ENCODE peak calls at places on chromosomes 11 and 22, in ten cellular contexts. U is pancreas; E is CD4-positive, CD25-positive, alpha-beta regulatory T cell; P is heart left ventricle; M is A549; N is cardiac muscle cell; F is colonic mucosa; D is H9; Y is foreskin keratinocyte; Q is esophagus squamous epithelium. O is an unnamed sample.

GRCh38 chr11:128757886-128758612 is 64.2 kb downstream of the FLI1 start:
- DNase-seq in U (no peak), E (no peak), P (no peak), N (no peak), D (no peak), Y (no peak), F (no peak), Q (no peak), M (no peak), O (no peak)

GRCh38 chr11:94746721-94747120 is 21.4 kb upstream of the AMOTL1 start:
- DNase-seq in Y (peak), N (no peak), E (no peak), U (no peak), P (no peak), D (no peak), M (peak), Q (no peak), F (no peak), O (no peak)

GRCh38 chr22:25062378-25063095 is 110.0 kb downstream of the KIAA1671 start:
- DNase-seq in Y (no peak), D (no peak), M (no peak), N (no peak), F (no peak), U (peak), Q (no peak), P (no peak), E (peak), O (no peak)

GRCh38 chr22:31075961-31076360 is 5.2 kb upstream of the SMTN start:
- DNase-seq in N (peak), U (peak), D (no peak), Q (no peak), P (peak), M (no peak), F (peak), E (no peak), Y (no peak), O (no peak)

GRCh38 chr11:95704865-95705264 is 84.7 kb downstream of the FAM76B start:
- DNase-seq in P (no peak), Q (no peak), Y (no peak), D (no peak), F (no peak), E (no peak), U (no peak), N (no peak), M (no peak), O (no peak)

GRCh38 chr11:118530180-118530682 is 761 bp upstream of the TMEM25 start:
- DNase-seq in P (no peak), E (peak), Y (peak), D (no peak), U (no peak), M (no peak), Q (no peak), F (peak), N (no peak), O (no peak)

GRCh38 chr11:45362636-45363035 is 76.5 kb upstream of the SYT13 start:
- DNase-seq in M (no peak), Y (no peak), Q (no peak), D (no peak), F (no peak), E (no peak), N (no peak), U (no peak), P (no peak), O (no peak)

GRCh38 chr11:23679981-23680380 is 816.9 kb upstream of the LUZP2 start:
- DNase-seq in P (no peak), E (no peak), F (no peak), D (no peak), M (no peak), Y (no peak), U (no peak), N (no peak), Q (no peak), O (no peak)

GRCh38 chr22:38201371-38201717 is 450 bp upstream of the MAFF start:
- DNase-seq in P (no peak), F (no peak), U (no peak), M (no peak), N (no peak), Y (no peak), E (no peak), Q (no peak), D (no peak), O (no peak)

GRCh38 chr11:40094954-40095353 is 1364.5 kb downstream of the LRRC4C start:
- DNase-seq in N (no peak), Q (no peak), F (no peak), M (no peak), P (no peak), D (no peak), Y (no peak), E (no peak), U (no peak), O (no peak)

GRCh38 chr11:3177931-3178330 is 12.8 kb upstream of the OSBPL5 start:
- DNase-seq in Y (no peak), F (no peak), D (no peak), U (no peak), E (no peak), M (no peak), Q (no peak), P (no peak), N (no peak), O (peak)

GRCh38 chr11:69456712-69457111 is 24.8 kb upstream of the LINC01488 start:
- DNase-seq in F (no peak), M (no peak), Y (no peak), P (no peak), Q (no peak), E (no peak), D (no peak), N (no peak), U (no peak), O (no peak)

GRCh38 chr11:88231894-88232482 is 56.7 kb upstream of the RAB38 start:
- DNase-seq in Q (no peak), F (no peak), U (no peak), M (peak), P (no peak), N (peak), Y (peak), D (no peak), E (peak), O (peak)

GRCh38 chr11:45847908-45848316 is 637 bp downstream of the CRY2 start:
- DNase-seq in D (peak), N (peak), Q (no peak), U (no peak), P (peak), M (peak), Y (peak), E (peak), F (peak), O (peak)

GRCh38 chr11:78576549-78577097 is 2.0 kb upstream of the NARS2 start:
- DNase-seq in D (no peak), N (no peak), Y (no peak), E (no peak), P (no peak), F (no peak), M (no peak), Q (no peak), U (no peak), O (no peak)

GRCh38 chr11:71170619-71171018 is 81.8 kb downstream of the SHANK2 start:
- DNase-seq in U (no peak), N (no peak), P (no peak), F (no peak), Q (no peak), D (no peak), M (no peak), E (no peak), Y (no peak), O (no peak)

GRCh38 chr22:38406617-38407016 is 48.4 kb downstream of the KCNJ4 start:
- DNase-seq in U (no peak), N (peak), M (no peak), Y (no peak), D (no peak), F (no peak), P (no peak), Q (no peak), E (no peak), O (no peak)

GRCh38 chr11:45578286-45578685 is 87.1 kb downstream of the CHST1 start:
- DNase-seq in F (no peak), U (no peak), M (no peak), D (no peak), Q (no peak), Y (no peak), E (no peak), N (no peak), P (no peak), O (no peak)

GRCh38 chr11:72700026-72700610 is 25.9 kb upstream of the PDE2A start:
- DNase-seq in Q (no peak), N (peak), F (no peak), P (no peak), Y (peak), M (no peak), D (no peak), U (no peak), E (no peak), O (no peak)

GRCh38 chr11:128156486-128156885 is 430.9 kb downstream of the ETS1 start:
- DNase-seq in E (no peak), N (no peak), Q (no peak), D (no peak), Y (no peak), M (no peak), U (no peak), P (no peak), F (no peak), O (no peak)

GRCh38 chr11:130672911-130673310 is 224.5 kb downstream of the ADAMTS15 start:
- DNase-seq in D (no peak), M (no peak), Q (no peak), N (no peak), P (no peak), E (no peak), Y (peak), F (no peak), U (no peak), O (no peak)

GRCh38 chr11:19816040-19816439 is 103.4 kb downstream of the NAV2 start:
- DNase-seq in Q (no peak), D (no peak), U (peak), Y (no peak), P (no peak), M (no peak), N (no peak), F (no peak), E (no peak), O (no peak)

GRCh38 chr22:20998411-20999336 is 3.2 kb downstream of the THAP7 start:
- DNase-seq in F (no peak), Q (no peak), Y (no peak), D (no peak), E (no peak), M (no peak), P (no peak), U (no peak), N (no peak), O (no peak)

GRCh38 chr11:102026975-102027374 is 20.3 kb upstream of the CFAP300 start:
- DNase-seq in P (no peak), Q (no peak), N (no peak), F (no peak), E (no peak), M (no peak), D (no peak), Y (no peak), U (no peak), O (no peak)

GRCh38 chr11:11968511-11969280 is 39.7 kb downstream of the DKK3 start:
- DNase-seq in D (no peak), U (no peak), M (no peak), Q (no peak), P (no peak), N (peak), F (no peak), E (no peak), Y (no peak), O (no peak)

GRCh38 chr11:109285465-109285864 is 136.5 kb upstream of the C11orf87 start:
- DNase-seq in U (no peak), N (no peak), Q (no peak), D (no peak), M (no peak), Y (no peak), P (no peak), E (no peak), F (no peak), O (no peak)
- H3K27ac ChIP-seq in U (no peak), N (no peak), Q (no peak), D (no peak), M (no peak), Y (no peak), P (no peak), E (no peak), F (no peak), O (no peak)

DNA sequence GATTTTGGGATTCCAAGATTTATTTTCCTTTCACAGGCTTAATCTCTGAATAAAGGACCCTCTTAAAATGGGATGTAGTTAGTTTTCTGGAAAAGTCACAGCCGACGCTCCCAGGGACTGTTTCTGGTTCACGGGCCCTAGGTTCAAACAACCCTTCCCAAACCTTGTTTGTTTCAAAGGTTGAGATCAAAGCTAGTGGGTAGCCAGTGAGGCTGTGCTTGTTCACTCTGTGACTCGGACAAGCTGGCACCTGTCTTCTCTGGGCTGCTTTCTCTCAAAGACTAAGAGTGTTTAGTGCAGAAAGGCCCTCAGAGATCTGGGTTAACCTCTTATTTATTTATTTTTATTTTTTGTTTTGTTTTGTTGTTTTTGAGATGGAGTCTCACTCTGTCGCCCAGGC is 13.0 kb upstream of the MALAT1 start:
- DNase-seq in Y (peak), Q (no peak), N (no peak), D (no peak), U (peak), P (no peak), F (peak), M (no peak), E (no peak), O (no peak)
- H3K27ac ChIP-seq in Y (peak), Q (peak), N (peak), D (no peak), U (no peak), P (peak), F (peak), M (peak), E (no peak), O (peak)

GRCh38 chr11:13354335-13354734 is 76.7 kb downstream of the BMAL1 start:
- DNase-seq in E (no peak), Y (no peak), D (peak), N (peak), F (no peak), P (no peak), M (peak), U (no peak), Q (no peak), O (no peak)
- H3K27ac ChIP-seq in E (no peak), Y (no peak), D (no peak), N (no peak), F (no peak), P (no peak), M (no peak), U (no peak), Q (no peak), O (no peak)

GRCh38 chr22:27641049-27641790 is 160.3 kb downstream of the MN1 start:
- DNase-seq in F (no peak), D (no peak), N (no peak), U (no peak), Q (no peak), P (no peak), M (no peak), E (no peak), Y (peak), O (no peak)
- H3K27ac ChIP-seq in F (no peak), D (no peak), N (peak), U (no peak), Q (peak), P (no peak), M (no peak), E (no peak), Y (peak), O (no peak)

DNA sequence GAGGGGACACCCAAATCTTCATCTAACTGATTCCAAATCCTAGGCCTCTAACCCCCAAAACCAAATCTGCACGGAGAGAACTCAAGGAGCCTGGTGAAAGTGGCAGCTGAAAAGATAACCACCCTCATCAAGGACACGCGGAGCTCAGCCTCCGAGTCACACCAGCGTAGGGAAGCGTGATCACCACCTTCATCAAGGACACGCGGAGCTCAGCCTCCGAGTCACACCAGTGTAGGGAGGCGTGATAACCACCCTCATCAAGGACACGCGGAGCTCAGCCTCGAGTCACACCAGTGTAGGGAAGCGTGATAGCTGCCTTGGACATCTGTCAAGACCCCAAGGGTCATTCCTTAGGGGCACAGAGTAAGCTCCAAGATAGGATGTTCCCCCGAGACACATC is 29.3 kb upstream of the SYT8 start:
- DNase-seq in E (no peak), F (no peak), Q (no peak), M (no peak), D (no peak), Y (no peak), U (no peak), P (no peak), N (no peak), O (no peak)
- H3K27ac ChIP-seq in E (no peak), F (no peak), Q (no peak), M (no peak), D (no peak), Y (no peak), U (no peak), P (no peak), N (no peak), O (no peak)